ENCODE peak calls at places on chromosome 20, in five cellular contexts. One of them, this sample, is unnamed.

GRCh38 chr20:23366384-23366783 is 4.4 kb downstream of the GZF1 start:
- DNase-seq in nephron progenitor cell: no peak
- DNase-seq in hypothalamus: no peak
- DNase-seq in B cell: peak; percentile 66
- DNase-seq in retinal pigment epithelial cell: no peak
- DNase-seq in this sample: no peak

GRCh38 chr20:48607544-48607865 is 220.3 kb downstream of the PREX1 start:
- DNase-seq in retinal pigment epithelial cell: no peak
- DNase-seq in B cell: no peak
- DNase-seq in nephron progenitor cell: no peak
- DNase-seq in hypothalamus: no peak
- DNase-seq in this sample: no peak

GRCh38 chr20:63074631-63075030 is 67.9 kb upstream of the BHLHE23 start:
- DNase-seq in hypothalamus: no peak
- DNase-seq in retinal pigment epithelial cell: no peak
- DNase-seq in nephron progenitor cell: no peak
- DNase-seq in B cell: no peak
- DNase-seq in this sample: no peak

GRCh38 chr20:3680701-3681351 is 984 bp downstream of the ADAM33 start:
- DNase-seq in hypothalamus: no peak
- DNase-seq in B cell: no peak
- DNase-seq in retinal pigment epithelial cell: no peak
- DNase-seq in nephron progenitor cell: no peak
- DNase-seq in this sample: no peak

GRCh38 chr20:56624786-56625681 is 4.1 kb upstream of the TFAP2C start:
- DNase-seq in hypothalamus: no peak
- DNase-seq in nephron progenitor cell: peak; percentile 28
- DNase-seq in retinal pigment epithelial cell: no peak
- DNase-seq in B cell: peak; percentile 39
- DNase-seq in this sample: no peak

GRCh38 chr20:17612287-17612974 is 42.6 kb downstream of the DSTN start:
- DNase-seq in B cell: peak; percentile 6
- DNase-seq in retinal pigment epithelial cell: peak; percentile 68
- DNase-seq in hypothalamus: no peak
- DNase-seq in nephron progenitor cell: no peak
- DNase-seq in this sample: no peak

GRCh38 chr20:31667315-31668285 is 29.9 kb downstream of the COX4I2 start:
- DNase-seq in B cell: peak; percentile 36
- DNase-seq in nephron progenitor cell: no peak
- DNase-seq in hypothalamus: no peak
- DNase-seq in retinal pigment epithelial cell: no peak
- DNase-seq in this sample: no peak

GRCh38 chr20:62759981-62760431 is 36.3 kb upstream of the MRGBP start:
- DNase-seq in hypothalamus: no peak
- DNase-seq in B cell: no peak
- DNase-seq in retinal pigment epithelial cell: no peak
- DNase-seq in nephron progenitor cell: no peak
- DNase-seq in this sample: no peak

GRCh38 chr20:62818592-62819493 is 2.0 kb downstream of the COL9A3 start:
- DNase-seq in hypothalamus: peak; percentile 49
- DNase-seq in B cell: peak; percentile 55
- DNase-seq in retinal pigment epithelial cell: no peak
- DNase-seq in nephron progenitor cell: peak; percentile 47
- DNase-seq in this sample: no peak

GRCh38 chr20:4957939-4958362 is 43.4 kb downstream of the SLC23A2 start:
- DNase-seq in hypothalamus: no peak
- DNase-seq in retinal pigment epithelial cell: no peak
- DNase-seq in B cell: no peak
- DNase-seq in nephron progenitor cell: no peak
- DNase-seq in this sample: no peak

GRCh38 chr20:4195499-4195898 is 180.1 kb upstream of the RNF24 start:
- DNase-seq in retinal pigment epithelial cell: no peak
- DNase-seq in nephron progenitor cell: peak; percentile 52
- DNase-seq in hypothalamus: no peak
- DNase-seq in B cell: no peak
- DNase-seq in this sample: no peak

GRCh38 chr20:16206817-16207216 is 366.4 kb downstream of the KIF16B start:
- DNase-seq in hypothalamus: no peak
- DNase-seq in nephron progenitor cell: no peak
- DNase-seq in B cell: no peak
- DNase-seq in retinal pigment epithelial cell: no peak
- DNase-seq in this sample: no peak

GRCh38 chr20:58421497-58421850 is 32.4 kb downstream of the VAPB start:
- DNase-seq in B cell: no peak
- DNase-seq in hypothalamus: no peak
- DNase-seq in nephron progenitor cell: no peak
- DNase-seq in retinal pigment epithelial cell: no peak
- DNase-seq in this sample: no peak

GRCh38 chr20:57330998-57331397 is 1.4 kb downstream of the SPO11 start:
- DNase-seq in nephron progenitor cell: no peak
- DNase-seq in B cell: no peak
- DNase-seq in retinal pigment epithelial cell: no peak
- DNase-seq in hypothalamus: no peak
- DNase-seq in this sample: no peak

GRCh38 chr20:44295995-44296394 is 15.0 kb downstream of the FITM2 start:
- DNase-seq in retinal pigment epithelial cell: no peak
- DNase-seq in B cell: no peak
- DNase-seq in hypothalamus: no peak
- DNase-seq in nephron progenitor cell: no peak
- DNase-seq in this sample: peak; percentile 87

GRCh38 chr20:37267684-37268313 is 6.2 kb upstream of the GHRH start:
- DNase-seq in nephron progenitor cell: no peak
- DNase-seq in B cell: no peak
- DNase-seq in hypothalamus: no peak
- DNase-seq in retinal pigment epithelial cell: no peak
- DNase-seq in this sample: peak; percentile 18

GRCh38 chr20:43538855-43539700 is 19.7 kb upstream of the SGK2 start:
- DNase-seq in retinal pigment epithelial cell: no peak
- DNase-seq in nephron progenitor cell: no peak
- DNase-seq in hypothalamus: no peak
- DNase-seq in B cell: no peak
- DNase-seq in this sample: no peak

GRCh38 chr20:59007758-59008511 is 881 bp upstream of the CTSZ start:
- DNase-seq in B cell: peak; percentile 89
- DNase-seq in nephron progenitor cell: no peak
- DNase-seq in retinal pigment epithelial cell: no peak
- DNase-seq in hypothalamus: no peak
- DNase-seq in this sample: no peak

GRCh38 chr20:21149344-21149743 is 23.5 kb downstream of the KIZ start:
- DNase-seq in B cell: no peak
- DNase-seq in hypothalamus: no peak
- DNase-seq in retinal pigment epithelial cell: no peak
- DNase-seq in nephron progenitor cell: no peak
- DNase-seq in this sample: no peak

GRCh38 chr20:15555913-15556312 is 1017.3 kb downstream of the KIF16B start:
- DNase-seq in hypothalamus: no peak
- DNase-seq in retinal pigment epithelial cell: no peak
- DNase-seq in B cell: no peak
- DNase-seq in nephron progenitor cell: no peak
- DNase-seq in this sample: no peak

GRCh38 chr20:57708694-57709673 is 831 bp downstream of the PMEPA1 start:
- DNase-seq in retinal pigment epithelial cell: no peak
- DNase-seq in hypothalamus: no peak
- DNase-seq in B cell: peak; percentile 72
- DNase-seq in nephron progenitor cell: peak; percentile 54
- DNase-seq in this sample: no peak

GRCh38 chr20:17654649-17655285 is 27.3 kb downstream of the RRBP1 start:
- DNase-seq in hypothalamus: no peak
- DNase-seq in B cell: no peak
- DNase-seq in retinal pigment epithelial cell: no peak
- DNase-seq in nephron progenitor cell: peak; percentile 77
- DNase-seq in this sample: no peak

This sample was measured in NCI-H2227 treated with DMSO at 0.1 percent for 48 hours.